ENCODE peak calls at places on chromosomes 11 and 22, in seven cellular contexts. S, X, J, Q, R, A and T are unnamed samples.

GRCh38 chr22:19473578-19473977 is 5.4 kb downstream of the UFD1 start:
- DNase-seq in A (no peak), R (no peak), Q (no peak), J (no peak), S (no peak), X (no peak), T (no peak)

GRCh38 chr11:130726234-130726559 is 190.1 kb downstream of the SNX19 start:
- DNase-seq in S (peak; percentile 65), A (no peak), Q (no peak), X (peak; percentile 55), J (no peak), R (no peak), T (no peak)

GRCh38 chr22:48091060-48091650 is 1328.7 kb downstream of the TBC1D22A start:
- DNase-seq in R (no peak), X (no peak), S (no peak), J (no peak), A (no peak), Q (no peak), T (no peak)

GRCh38 chr11:3944198-3944597 is 88.7 kb downstream of the STIM1 start:
- DNase-seq in A (no peak), X (no peak), R (no peak), S (no peak), J (no peak), Q (no peak), T (no peak)

GRCh38 chr22:44735518-44736428 is 16.6 kb upstream of the ARHGAP8 start:
- DNase-seq in J (peak; percentile 67), R (peak; percentile 89), X (peak; percentile 41), A (peak; percentile 72), S (peak; percentile 41), Q (peak; percentile 66), T (peak; percentile 100)

GRCh38 chr11:110065189-110065588 is 28.0 kb upstream of the ZC3H12C start:
- DNase-seq in J (no peak), A (peak; percentile 35), S (no peak), X (no peak), R (no peak), Q (peak; percentile 16), T (no peak)

GRCh38 chr11:28400236-28401100 is 292.3 kb downstream of the METTL15 start:
- DNase-seq in S (peak; percentile 87), Q (peak; percentile 6), X (peak; percentile 62), J (no peak), A (peak; percentile 38), R (no peak), T (no peak)

GRCh38 chr11:122668562-122669090 is 13.1 kb downstream of the UBASH3B start:
- DNase-seq in R (no peak), S (peak; percentile 98), J (no peak), A (no peak), X (peak; percentile 96), Q (no peak), T (no peak)

GRCh38 chr11:99199336-99199735 is 178.6 kb downstream of the CNTN5 start:
- DNase-seq in Q (peak; percentile 12), A (no peak), S (no peak), X (no peak), R (no peak), J (no peak), T (no peak)

GRCh38 chr11:26276798-26277424 is 55.0 kb upstream of the ANO3 start:
- DNase-seq in X (peak; percentile 65), R (peak; percentile 72), Q (peak; percentile 80), S (peak; percentile 71), A (peak; percentile 89), J (peak; percentile 75), T (peak; percentile 79)

GRCh38 chr11:45921561-45922424 is 663 bp upstream of the LARGE2 start:
- DNase-seq in Q (peak; percentile 89), R (peak; percentile 98), A (peak; percentile 51), J (peak; percentile 65), S (no peak), X (no peak), T (peak; percentile 94)

GRCh38 chr11:46112961-46113617 is 8.2 kb downstream of the PHF21A start:
- DNase-seq in X (peak; percentile 71), J (peak; percentile 35), A (peak; percentile 64), S (peak; percentile 68), Q (peak; percentile 86), R (no peak), T (no peak)

GRCh38 chr22:29130490-29130889 is 57.7 kb downstream of the KREMEN1 start:
- DNase-seq in J (no peak), A (no peak), S (no peak), Q (no peak), R (no peak), X (no peak), T (no peak)

GRCh38 chr22:26848244-26848920 is 191.0 kb downstream of the MIAT start:
- DNase-seq in J (no peak), Q (peak; percentile 28), S (no peak), A (no peak), X (peak; percentile 30), R (no peak), T (peak; percentile 26)

GRCh38 chr11:44619931-44620725 is 54.7 kb downstream of the CD82 start:
- DNase-seq in Q (no peak), X (no peak), A (no peak), S (no peak), J (no peak), R (peak; percentile 20), T (no peak)

GRCh38 chr22:42972592-42973535 is 42.1 kb downstream of the PACSIN2 start:
- DNase-seq in A (peak; percentile 68), Q (no peak), R (no peak), S (no peak), X (peak; percentile 21), J (no peak), T (no peak)

GRCh38 chr11:77642228-77642627 is 4.6 kb upstream of the CLNS1A start:
- DNase-seq in S (no peak), Q (no peak), J (no peak), R (no peak), A (peak; percentile 65), X (no peak), T (no peak)

GRCh38 chr22:18968011-18968749 is 32.1 kb upstream of the PRODH start:
- DNase-seq in S (peak; percentile 15), A (peak; percentile 70), Q (peak; percentile 34), X (peak; percentile 29), J (peak; percentile 51), R (peak; percentile 60), T (peak; percentile 87)

GRCh38 chr22:42288791-42289190 is 18.3 kb upstream of the TCF20 start:
- DNase-seq in A (no peak), S (no peak), X (no peak), R (no peak), Q (no peak), J (no peak), T (no peak)

GRCh38 chr22:35189559-35189958 is 67.7 kb upstream of the HMGXB4 start:
- DNase-seq in R (no peak), J (no peak), S (no peak), A (no peak), X (no peak), Q (no peak), T (no peak)
- H3K4ac ChIP-seq in R (no peak overlapping the region), J (no peak overlapping the region), S (no peak overlapping the region), A (no peak overlapping the region), X (no peak overlapping the region), Q (no peak overlapping the region), T (no peak overlapping the region)

GRCh38 chr11:69385832-69386415 is 92.0 kb downstream of the MYEOV start:
- DNase-seq in A (no peak), R (no peak), J (no peak), S (no peak), X (no peak), Q (no peak), T (no peak)
- H3K4ac ChIP-seq in A (no peak overlapping the region), R (no peak overlapping the region), J (peak overlapping the region; percentile 18), S (no peak overlapping the region), X (no peak overlapping the region), Q (no peak overlapping the region), T (no peak overlapping the region)

DNA sequence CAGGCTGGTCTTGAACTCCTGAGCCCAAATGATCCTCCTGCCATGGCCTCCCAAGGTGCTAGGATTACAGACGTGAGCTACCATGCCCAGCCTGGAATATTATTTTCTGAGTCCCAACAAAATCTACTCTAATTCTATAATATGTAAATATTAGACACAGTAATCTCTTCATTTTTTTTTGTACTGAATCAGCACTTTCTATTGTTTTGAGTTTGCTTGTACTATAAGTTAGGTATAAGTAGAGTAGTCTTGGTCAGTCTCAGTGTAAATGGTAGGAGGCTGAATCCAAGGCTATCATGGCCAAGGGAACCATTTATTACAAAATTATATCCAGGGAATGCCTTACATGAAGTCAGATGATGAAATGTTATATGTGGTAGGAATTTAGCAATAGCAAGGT is 19.6 kb upstream of the OR6X1 start:
- DNase-seq in X (no peak), Q (no peak), R (no peak), J (no peak), A (no peak), S (no peak), T (no peak)
- H3K4ac ChIP-seq in X (no peak overlapping the region), Q (peak overlapping the region; percentile 81), R (no peak overlapping the region), J (no peak overlapping the region), A (no peak overlapping the region), S (no peak overlapping the region), T (no peak overlapping the region)

GRCh38 chr11:97259434-97259833 is 869.6 kb downstream of the JRKL start:
- DNase-seq in X (no peak), Q (peak; percentile 56), S (no peak), J (no peak), A (peak; percentile 1), R (no peak), T (no peak)
- H3K4ac ChIP-seq in X (no peak overlapping the region), Q (no peak overlapping the region), S (no peak overlapping the region), J (no peak overlapping the region), A (no peak overlapping the region), R (no peak overlapping the region), T (no peak overlapping the region)

DNA sequence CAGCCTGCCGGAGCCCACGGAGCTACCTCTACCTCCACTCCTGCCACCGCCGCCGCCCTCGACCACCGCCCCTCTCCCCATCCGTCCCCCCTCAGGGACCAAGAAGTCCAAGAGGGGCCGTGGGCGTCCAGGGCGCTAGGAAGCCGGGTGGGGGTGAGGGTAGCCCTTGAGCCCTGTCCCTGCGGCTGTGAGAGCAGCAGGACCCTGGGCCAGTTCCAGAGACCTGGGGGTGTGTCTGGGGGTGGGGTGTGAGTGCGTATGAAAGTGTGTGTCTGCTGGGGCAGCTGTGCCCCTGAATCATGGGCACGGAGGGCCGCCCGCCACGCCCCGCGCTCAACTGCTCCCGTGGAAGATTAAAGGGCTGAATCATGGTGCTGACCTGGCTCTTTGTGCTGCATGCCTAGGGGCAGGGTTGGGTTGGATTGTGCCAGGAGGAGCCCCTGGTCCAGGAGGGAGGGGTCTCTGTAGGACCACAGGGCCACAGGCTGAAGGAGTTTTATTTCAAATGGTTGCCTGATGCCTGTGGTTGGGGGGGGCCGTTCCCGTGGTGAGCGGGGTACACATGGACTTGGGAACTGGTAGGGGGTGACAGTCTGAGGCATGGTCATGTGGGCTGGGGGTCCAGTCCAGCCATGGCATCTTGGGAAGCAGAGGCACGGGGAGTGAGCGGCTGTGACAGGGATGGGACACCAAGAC is 2.3 kb downstream of the PTPRCAP start:
- DNase-seq in S (no peak), X (no peak), R (no peak), J (no peak), Q (no peak), A (no peak), T (no peak)
- H3K4ac ChIP-seq in S (no peak overlapping the region), X (no peak overlapping the region), R (no peak overlapping the region), J (no peak overlapping the region), Q (no peak overlapping the region), A (no peak overlapping the region), T (no peak overlapping the region)

GRCh38 chr11:113436672-113437252 is 38.4 kb downstream of the DRD2 start:
- DNase-seq in R (no peak), X (no peak), S (no peak), J (no peak), A (no peak), Q (peak; percentile 16), T (no peak)
- H3K4ac ChIP-seq in R (no peak overlapping the region), X (no peak overlapping the region), S (no peak overlapping the region), J (no peak overlapping the region), A (no peak overlapping the region), Q (no peak overlapping the region), T (no peak overlapping the region)

GRCh38 chr11:119338318-119338890 is 2.3 kb downstream of the C1QTNF5 start:
- DNase-seq in R (peak; percentile 89), Q (peak; percentile 92), X (no peak), S (no peak), A (peak; percentile 87), J (peak; percentile 88), T (peak; percentile 92)
- H3K4ac ChIP-seq in R (no peak overlapping the region), Q (no peak overlapping the region), X (no peak overlapping the region), S (peak overlapping the region; percentile 84), A (no peak overlapping the region), J (no peak overlapping the region), T (no peak overlapping the region)